ENCODE peak calls at places on chromosomes 7 and 10, in five cellular contexts. K is DMS53; E is cardiac fibroblast; H is T-helper 2 cell; D is activated T-cell treated with anti-CD3 and anti-CD28 coated beads, Interleukin-2, amount 50 U/mL, for 24 hours. L is an unnamed sample.

GRCh38 chr10:48655426-48656240 is 29.0 kb upstream of the WDFY4 start:
- DNase-seq in K (peak), E (peak), H (no peak), D (no peak), L (peak)

GRCh38 chr7:82156168-82156567 is 287.4 kb downstream of the CACNA2D1 start:
- DNase-seq in K (peak), E (no peak), H (no peak), D (no peak), L (peak)

GRCh38 chr10:9244880-9245279 is 1190.4 kb downstream of the GATA3 start:
- DNase-seq in K (no peak), E (no peak), H (no peak), D (no peak), L (no peak)

GRCh38 chr7:131896189-131896855 is 339.9 kb upstream of the PODXL start:
- DNase-seq in K (no peak), E (no peak), H (no peak), D (no peak), L (peak)

GRCh38 chr7:136652635-136653370 is 215.6 kb upstream of the CHRM2 start:
- DNase-seq in K (no peak), E (no peak), H (no peak), D (no peak), L (no peak)

GRCh38 chr7:40530292-40530691 is 395.5 kb downstream of the SUGCT start:
- DNase-seq in K (no peak), E (no peak), H (no peak), D (no peak), L (no peak)

GRCh38 chr7:105691029-105691691 is 109.9 kb upstream of the EFCAB10 start:
- DNase-seq in K (peak), E (peak), H (peak), D (peak), L (no peak)

GRCh38 chr7:149477494-149478443 is 16.9 kb upstream of the ZNF777 start:
- DNase-seq in K (no peak), E (no peak), H (no peak), D (no peak), L (no peak)

GRCh38 chr10:4733150-4733842 is 92.7 kb upstream of the AKR1E2 start:
- DNase-seq in K (peak), E (no peak), H (no peak), D (no peak), L (no peak)

GRCh38 chr10:105243381-105243780 is 602.3 kb downstream of the SORCS3 start:
- DNase-seq in K (no peak), E (no peak), H (no peak), D (no peak), L (no peak)

GRCh38 chr7:50119815-50120637 is 27.0 kb upstream of the ZPBP start:
- DNase-seq in K (peak), E (no peak), H (no peak), D (peak), L (no peak)

GRCh38 chr10:101489355-101489754 is 98.7 kb downstream of the POLL start:
- DNase-seq in K (peak), E (peak), H (no peak), D (no peak), L (peak)

GRCh38 chr7:159008417-159008816 is 136.2 kb downstream of the VIPR2 start:
- DNase-seq in K (no peak), E (no peak), H (no peak), D (no peak), L (no peak)

GRCh38 chr7:139777948-139778841 is at the start of gene HIPK2:
- DNase-seq in K (peak), E (peak), H (peak), D (peak), L (peak)

GRCh38 chr7:16644987-16645592 is 464 bp downstream of the ANKMY2 start:
- DNase-seq in K (peak), E (peak), H (no peak), D (no peak), L (peak)

GRCh38 chr10:5910323-5911100 is 20.5 kb downstream of the FBH1 start:
- DNase-seq in K (peak), E (no peak), H (no peak), D (no peak), L (peak)

GRCh38 chr10:45353176-45353575 is 20.8 kb upstream of the ALOX5 start:
- DNase-seq in K (no peak), E (peak), H (no peak), D (no peak), L (no peak)

GRCh38 chr7:37201003-37201875 is 247.4 kb downstream of the ELMO1 start:
- DNase-seq in K (peak), E (peak), H (peak), D (peak), L (peak)

GRCh38 chr10:93288679-93289634 is 193.2 kb downstream of the MYOF start:
- DNase-seq in K (peak), E (peak), H (peak), D (peak), L (peak)

GRCh38 chr10:114002422-114002821 is 41.2 kb upstream of the ADRB1 start:
- DNase-seq in K (peak), E (no peak), H (no peak), D (no peak), L (no peak)

GRCh38 chr10:21002097-21002878 is 105.2 kb upstream of the NEBL start:
- DNase-seq in K (no peak), E (peak), H (no peak), D (no peak), L (no peak)

GRCh38 chr10:79275105-79275430 is 72.2 kb upstream of the PPIF start:
- DNase-seq in K (no peak), E (no peak), H (no peak), D (no peak), L (no peak)

GRCh38 chr10:18157909-18158308 is 17.7 kb downstream of the CACNB2 start:
- DNase-seq in K (no peak), E (peak), H (no peak), D (no peak), L (no peak)

GRCh38 chr10:36345770-36346169 is 703.7 kb upstream of the FZD8 start:
- DNase-seq in K (no peak), E (peak), H (no peak), D (no peak), L (no peak)

GRCh38 chr10:12512292-12513002 is 163.1 kb downstream of the CAMK1D start:
- DNase-seq in K (no peak), E (no peak), H (no peak), D (no peak), L (peak)

GRCh38 chr10:6019010-6019782 is 41.9 kb upstream of the IL15RA start:
- DNase-seq in K (peak), E (no peak), H (no peak), D (no peak), L (no peak)

GRCh38 chr7:17488829-17489228 is 190.4 kb downstream of the AHR start:
- DNase-seq in K (peak), E (no peak), H (no peak), D (no peak), L (peak)

GRCh38 chr10:58731276-58731675 is 218.6 kb downstream of the BICC1 start:
- DNase-seq in K (no peak), E (no peak), H (no peak), D (no peak), L (no peak)

GRCh38 chr7:138961159-138961558 is 20.0 kb downstream of the KIAA1549 start:
- DNase-seq in K (no peak), E (peak), H (no peak), D (no peak), L (peak)

GRCh38 chr7:152054377-152055230 is 29.1 kb downstream of the GALNT11 start:
- DNase-seq in K (no peak), E (peak), H (no peak), D (no peak), L (no peak)

GRCh38 chr7:69691734-69692133 is 93.5 kb downstream of the AUTS2 start:
- DNase-seq in K (no peak), E (no peak), H (no peak), D (no peak), L (peak)

GRCh38 chr10:131759347-131759746 is 141.5 kb upstream of the PPP2R2D start:
- DNase-seq in K (no peak), E (no peak), H (no peak), D (no peak), L (no peak)

GRCh38 chr7:22094413-22095304 is 149.0 kb upstream of the CDCA7L start:
- DNase-seq in K (peak), E (peak), H (no peak), D (no peak), L (peak)

L was measured in NCI-H69.